ENCODE peak calls at places on chromosomes 6 and 20, in eight cellular contexts. One of them, this sample, is unnamed.

GRCh38 chr6:156781882-156782631 is 4.9 kb downstream of the ARID1B start:
- DNase-seq in NCI-H345: no peak
- DNase-seq in iris pigment epithelial cell: no peak
- DNase-seq in fibroblast of pulmonary artery: no peak
- DNase-seq in HS-27A: no peak
- DNase-seq in effector CD8-positive, alpha-beta T cell: no peak
- DNase-seq in T-helper 2 cell: no peak
- DNase-seq in activated CD8-positive, alpha-beta T cell treated with anti-CD3 and anti-CD28 coated beads, Interleukin-2, amount 10 ng/mL, durations not matched to agents 7 days and 5 days: no peak
- DNase-seq in this sample: no peak

GRCh38 chr20:1338801-1339200 is 9.9 kb upstream of the SDCBP2 start:
- DNase-seq in effector CD8-positive, alpha-beta T cell: no peak
- DNase-seq in NCI-H345: no peak
- DNase-seq in T-helper 2 cell: no peak
- DNase-seq in fibroblast of pulmonary artery: no peak
- DNase-seq in activated CD8-positive, alpha-beta T cell treated with anti-CD3 and anti-CD28 coated beads, Interleukin-2, amount 10 ng/mL, durations not matched to agents 7 days and 5 days: peak; percentile 16
- DNase-seq in HS-27A: no peak
- DNase-seq in iris pigment epithelial cell: no peak
- DNase-seq in this sample: no peak

GRCh38 chr6:167827062-167827587 is 414 bp downstream of the AFDN start:
- DNase-seq in activated CD8-positive, alpha-beta T cell treated with anti-CD3 and anti-CD28 coated beads, Interleukin-2, amount 10 ng/mL, durations not matched to agents 7 days and 5 days: no peak
- DNase-seq in iris pigment epithelial cell: no peak
- DNase-seq in HS-27A: no peak
- DNase-seq in effector CD8-positive, alpha-beta T cell: no peak
- DNase-seq in T-helper 2 cell: no peak
- DNase-seq in fibroblast of pulmonary artery: peak; percentile 30
- DNase-seq in NCI-H345: peak; percentile 59
- DNase-seq in this sample: no peak

GRCh38 chr6:136524339-136524935 is 25.8 kb downstream of the MAP7 start:
- DNase-seq in NCI-H345: peak; percentile 39
- DNase-seq in activated CD8-positive, alpha-beta T cell treated with anti-CD3 and anti-CD28 coated beads, Interleukin-2, amount 10 ng/mL, durations not matched to agents 7 days and 5 days: no peak
- DNase-seq in fibroblast of pulmonary artery: no peak
- DNase-seq in HS-27A: no peak
- DNase-seq in T-helper 2 cell: no peak
- DNase-seq in effector CD8-positive, alpha-beta T cell: no peak
- DNase-seq in iris pigment epithelial cell: no peak
- DNase-seq in this sample: no peak

GRCh38 chr6:118505656-118506055 is 42.4 kb upstream of the PLN start:
- DNase-seq in iris pigment epithelial cell: no peak
- DNase-seq in activated CD8-positive, alpha-beta T cell treated with anti-CD3 and anti-CD28 coated beads, Interleukin-2, amount 10 ng/mL, durations not matched to agents 7 days and 5 days: no peak
- DNase-seq in NCI-H345: no peak
- DNase-seq in effector CD8-positive, alpha-beta T cell: no peak
- DNase-seq in HS-27A: no peak
- DNase-seq in T-helper 2 cell: no peak
- DNase-seq in fibroblast of pulmonary artery: no peak
- DNase-seq in this sample: no peak

GRCh38 chr6:89985744-89986493 is 91.7 kb downstream of the GJA10 start:
- DNase-seq in fibroblast of pulmonary artery: peak; percentile 75
- DNase-seq in iris pigment epithelial cell: peak; percentile 86
- DNase-seq in effector CD8-positive, alpha-beta T cell: no peak
- DNase-seq in activated CD8-positive, alpha-beta T cell treated with anti-CD3 and anti-CD28 coated beads, Interleukin-2, amount 10 ng/mL, durations not matched to agents 7 days and 5 days: no peak
- DNase-seq in HS-27A: no peak
- DNase-seq in NCI-H345: no peak
- DNase-seq in T-helper 2 cell: no peak
- DNase-seq in this sample: no peak

GRCh38 chr20:51623255-51623654 is 80.7 kb upstream of the NFATC2 start:
- DNase-seq in effector CD8-positive, alpha-beta T cell: no peak
- DNase-seq in activated CD8-positive, alpha-beta T cell treated with anti-CD3 and anti-CD28 coated beads, Interleukin-2, amount 10 ng/mL, durations not matched to agents 7 days and 5 days: no peak
- DNase-seq in HS-27A: no peak
- DNase-seq in NCI-H345: no peak
- DNase-seq in T-helper 2 cell: no peak
- DNase-seq in iris pigment epithelial cell: no peak
- DNase-seq in fibroblast of pulmonary artery: no peak
- DNase-seq in this sample: no peak

GRCh38 chr6:165439928-165440554 is 130.6 kb upstream of the C6orf118 start:
- DNase-seq in fibroblast of pulmonary artery: peak; percentile 90
- DNase-seq in NCI-H345: peak; percentile 26
- DNase-seq in iris pigment epithelial cell: peak; percentile 50
- DNase-seq in activated CD8-positive, alpha-beta T cell treated with anti-CD3 and anti-CD28 coated beads, Interleukin-2, amount 10 ng/mL, durations not matched to agents 7 days and 5 days: no peak
- DNase-seq in effector CD8-positive, alpha-beta T cell: no peak
- DNase-seq in T-helper 2 cell: no peak
- DNase-seq in HS-27A: no peak
- DNase-seq in this sample: no peak

GRCh38 chr6:144647971-144648651 is 363.0 kb downstream of the UTRN start:
- DNase-seq in T-helper 2 cell: no peak
- DNase-seq in NCI-H345: no peak
- DNase-seq in activated CD8-positive, alpha-beta T cell treated with anti-CD3 and anti-CD28 coated beads, Interleukin-2, amount 10 ng/mL, durations not matched to agents 7 days and 5 days: no peak
- DNase-seq in HS-27A: no peak
- DNase-seq in iris pigment epithelial cell: no peak
- DNase-seq in effector CD8-positive, alpha-beta T cell: no peak
- DNase-seq in fibroblast of pulmonary artery: no peak
- DNase-seq in this sample: no peak

GRCh38 chr6:7240351-7240750 is 72.6 kb downstream of the SSR1 start:
- DNase-seq in HS-27A: no peak
- DNase-seq in effector CD8-positive, alpha-beta T cell: no peak
- DNase-seq in T-helper 2 cell: no peak
- DNase-seq in activated CD8-positive, alpha-beta T cell treated with anti-CD3 and anti-CD28 coated beads, Interleukin-2, amount 10 ng/mL, durations not matched to agents 7 days and 5 days: no peak
- DNase-seq in NCI-H345: no peak
- DNase-seq in iris pigment epithelial cell: no peak
- DNase-seq in fibroblast of pulmonary artery: no peak
- DNase-seq in this sample: no peak

GRCh38 chr20:57737349-57737748 is 27.5 kb upstream of the PMEPA1 start:
- DNase-seq in iris pigment epithelial cell: no peak
- DNase-seq in HS-27A: no peak
- DNase-seq in activated CD8-positive, alpha-beta T cell treated with anti-CD3 and anti-CD28 coated beads, Interleukin-2, amount 10 ng/mL, durations not matched to agents 7 days and 5 days: no peak
- DNase-seq in T-helper 2 cell: no peak
- DNase-seq in fibroblast of pulmonary artery: no peak
- DNase-seq in NCI-H345: no peak
- DNase-seq in effector CD8-positive, alpha-beta T cell: no peak
- DNase-seq in this sample: no peak

GRCh38 chr6:139932671-139933070 is 558.2 kb upstream of the CITED2 start:
- DNase-seq in NCI-H345: no peak
- DNase-seq in activated CD8-positive, alpha-beta T cell treated with anti-CD3 and anti-CD28 coated beads, Interleukin-2, amount 10 ng/mL, durations not matched to agents 7 days and 5 days: no peak
- DNase-seq in fibroblast of pulmonary artery: no peak
- DNase-seq in iris pigment epithelial cell: no peak
- DNase-seq in T-helper 2 cell: no peak
- DNase-seq in effector CD8-positive, alpha-beta T cell: no peak
- DNase-seq in HS-27A: no peak
- DNase-seq in this sample: no peak

GRCh38 chr6:89208551-89208950 is 8.6 kb downstream of the GABRR1 start:
- DNase-seq in effector CD8-positive, alpha-beta T cell: no peak
- DNase-seq in iris pigment epithelial cell: no peak
- DNase-seq in activated CD8-positive, alpha-beta T cell treated with anti-CD3 and anti-CD28 coated beads, Interleukin-2, amount 10 ng/mL, durations not matched to agents 7 days and 5 days: no peak
- DNase-seq in T-helper 2 cell: no peak
- DNase-seq in fibroblast of pulmonary artery: peak; percentile 5
- DNase-seq in NCI-H345: no peak
- DNase-seq in HS-27A: no peak
- DNase-seq in this sample: no peak

GRCh38 chr6:65289491-65289890 is 417.5 kb downstream of the EYS start:
- DNase-seq in HS-27A: peak; percentile 68
- DNase-seq in NCI-H345: no peak
- DNase-seq in iris pigment epithelial cell: peak; percentile 30
- DNase-seq in effector CD8-positive, alpha-beta T cell: no peak
- DNase-seq in T-helper 2 cell: no peak
- DNase-seq in activated CD8-positive, alpha-beta T cell treated with anti-CD3 and anti-CD28 coated beads, Interleukin-2, amount 10 ng/mL, durations not matched to agents 7 days and 5 days: no peak
- DNase-seq in fibroblast of pulmonary artery: peak; percentile 61
- DNase-seq in this sample: no peak

GRCh38 chr6:75130784-75131183 is 75.1 kb downstream of the COL12A1 start:
- DNase-seq in HS-27A: no peak
- DNase-seq in activated CD8-positive, alpha-beta T cell treated with anti-CD3 and anti-CD28 coated beads, Interleukin-2, amount 10 ng/mL, durations not matched to agents 7 days and 5 days: no peak
- DNase-seq in iris pigment epithelial cell: peak; percentile 91
- DNase-seq in effector CD8-positive, alpha-beta T cell: no peak
- DNase-seq in NCI-H345: no peak
- DNase-seq in T-helper 2 cell: no peak
- DNase-seq in fibroblast of pulmonary artery: peak; percentile 53
- DNase-seq in this sample: no peak

GRCh38 chr6:303263-303662 is 11.0 kb downstream of the DUSP22 start:
- DNase-seq in T-helper 2 cell: no peak
- DNase-seq in effector CD8-positive, alpha-beta T cell: no peak
- DNase-seq in NCI-H345: no peak
- DNase-seq in fibroblast of pulmonary artery: no peak
- DNase-seq in activated CD8-positive, alpha-beta T cell treated with anti-CD3 and anti-CD28 coated beads, Interleukin-2, amount 10 ng/mL, durations not matched to agents 7 days and 5 days: no peak
- DNase-seq in iris pigment epithelial cell: no peak
- DNase-seq in HS-27A: no peak
- DNase-seq in this sample: no peak